ENCODE peak calls at places on chromosomes 13 and 19, in seven cellular contexts. S is COR-L47, W is AG20443, F is EL, P is NCI-H2081, C is NCI-H2171, N is cardiac muscle cell. X is an unnamed sample.
A peak's percentile ranks its signal among the peaks of the same experiment; 100 is the strongest.

GRCh38 chr13:103815619-103816018 is 749.4 kb upstream of the SLC10A2 start:
- DNase-seq in N (no peak), P (no peak), S (no peak), F (no peak), W (no peak), C (no peak), X (no peak)

GRCh38 chr19:18499055-18499775 is 22.7 kb downstream of the ELL start:
- DNase-seq in S (no peak), N (no peak), C (no peak), F (no peak), P (no peak), W (no peak), X (no peak)

GRCh38 chr19:6233827-6234511 is 45.8 kb downstream of the MLLT1 start:
- DNase-seq in W (no peak), P (no peak), N (no peak), F (no peak), C (no peak), S (no peak), X (no peak)

GRCh38 chr19:3819989-3820388 is 33.8 kb upstream of the MATK start:
- DNase-seq in S (no peak), N (no peak), P (no peak), W (no peak), F (no peak), C (no peak), X (no peak)

GRCh38 chr19:14300281-14300680 is 81.0 kb upstream of the ADGRE5 start:
- DNase-seq in N (no peak), P (no peak), S (peak; percentile 33), W (no peak), F (no peak), C (no peak), X (no peak)

GRCh38 chr19:33473644-33474305 is 47.8 kb downstream of the PEPD start:
- DNase-seq in P (no peak), W (peak; percentile 41), S (no peak), N (no peak), C (no peak), F (peak; percentile 67), X (no peak)

GRCh38 chr19:37964109-37964508 is 57.1 kb downstream of the SIPA1L3 start:
- DNase-seq in P (no peak), W (no peak), N (no peak), F (peak; percentile 50), S (no peak), C (no peak), X (no peak)

GRCh38 chr19:44602071-44602470 is 11.3 kb upstream of the IGSF23 start:
- DNase-seq in F (no peak), N (no peak), S (peak; percentile 59), W (no peak), C (peak; percentile 50), P (peak; percentile 47), X (no peak)

GRCh38 chr13:110916671-110917142 is 1.8 kb upstream of the ANKRD10 start:
- DNase-seq in N (no peak), F (peak; percentile 88), P (no peak), W (peak; percentile 73), S (no peak), C (no peak), X (peak; percentile 70)

GRCh38 chr13:79501538-79502232 is 20.7 kb downstream of the NDFIP2 start:
- DNase-seq in F (peak; percentile 30), C (no peak), S (no peak), P (no peak), W (no peak), N (no peak), X (no peak)

GRCh38 chr13:108525867-108526266 is 103.5 kb upstream of the MYO16 start:
- DNase-seq in F (no peak), P (no peak), C (peak; percentile 45), W (no peak), N (no peak), S (no peak), X (no peak)

GRCh38 chr19:46115396-46116109 is 8.9 kb downstream of the IGFL3 start:
- DNase-seq in N (no peak), S (no peak), C (no peak), P (no peak), W (peak; percentile 78), F (peak; percentile 73), X (peak; percentile 55)

GRCh38 chr19:28961772-28962500 is 251.0 kb downstream of the UQCRFS1 start:
- DNase-seq in F (peak; percentile 90), S (no peak), C (no peak), P (no peak), N (no peak), W (peak; percentile 50), X (peak; percentile 25)

GRCh38 chr19:21430674-21431073 is 33.7 kb downstream of the ZNF493 start:
- DNase-seq in C (no peak), P (no peak), W (no peak), F (no peak), S (no peak), N (no peak), X (no peak)

GRCh38 chr13:108961542-108962125 is 332.2 kb downstream of the MYO16 start:
- DNase-seq in F (peak; percentile 46), S (peak; percentile 40), N (peak; percentile 70), C (no peak), P (peak; percentile 51), W (peak; percentile 41), X (peak; percentile 23)

GRCh38 chr19:38949580-38950367 is 19.0 kb downstream of the MRPS12 start:
- DNase-seq in F (peak; percentile 16), C (peak; percentile 96), S (no peak), P (peak; percentile 64), N (peak; percentile 89), W (peak; percentile 86), X (peak; percentile 70)

GRCh38 chr13:33953203-33953602 is 135.3 kb downstream of the RFC3 start:
- DNase-seq in N (no peak), F (peak; percentile 41), P (no peak), W (peak; percentile 61), C (no peak), S (no peak), X (peak; percentile 6)

GRCh38 chr19:58085348-58085875 is 12.6 kb downstream of the ZSCAN18 start:
- DNase-seq in W (no peak), F (no peak), C (no peak), S (no peak), P (no peak), N (no peak), X (no peak)

GRCh38 chr13:43405457-43405856 is 381.3 kb downstream of the ENOX1 start:
- DNase-seq in W (peak; percentile 27), C (no peak), P (no peak), N (no peak), S (no peak), F (peak; percentile 75), X (peak; percentile 29)

GRCh38 chr13:77533875-77534788 is 1.4 kb upstream of the SCEL start:
- DNase-seq in W (no peak), C (no peak), F (no peak), N (no peak), S (no peak), P (no peak), X (no peak)

X was measured in AG08396.